ENCODE peak calls at places on chromosomes 11 and 22, in four cellular contexts. W is HCT116, B is K562, G is HepG2. Y is an unnamed sample.

GRCh38 chr11:47786373-47786772 is 19.2 kb upstream of the FNBP4 start:
- DNase-seq in W (no peak), B (no peak), G (no peak), Y (peak)

GRCh38 chr11:62108017-62108750 is 15.6 kb upstream of the INCENP start:
- DNase-seq in W (peak), B (peak), G (peak), Y (peak)

GRCh38 chr11:36750349-36750748 is 152.3 kb upstream of the RAG2 start:
- DNase-seq in W (no peak), B (no peak), G (no peak), Y (no peak)

GRCh38 chr11:47248664-47249377 is at the start of gene ACP2:
- DNase-seq in W (peak), B (peak), G (peak), Y (peak)

GRCh38 chr11:83610996-83611395 is 324.8 kb upstream of the CCDC90B start:
- DNase-seq in W (no peak), B (no peak), G (no peak), Y (no peak)

GRCh38 chr11:23090659-23091058 is 230.4 kb upstream of the CCDC179 start:
- DNase-seq in W (no peak), B (no peak), G (no peak), Y (no peak)

GRCh38 chr22:30210235-30210831 is 36.2 kb downstream of the LIF start:
- DNase-seq in W (peak), B (no peak), G (peak), Y (peak)

GRCh38 chr11:85854212-85854556 is 999 bp upstream of the CCDC83 start:
- DNase-seq in W (no peak), B (no peak), G (no peak), Y (no peak)

GRCh38 chr11:27926981-27927481 is 180.9 kb downstream of the KIF18A start:
- DNase-seq in W (no peak), B (no peak), G (no peak), Y (no peak)

GRCh38 chr22:19405652-19406051 is 25.9 kb downstream of the HIRA start:
- DNase-seq in W (no peak), B (no peak), G (no peak), Y (no peak)

GRCh38 chr11:12287009-12287373 is 90.4 kb upstream of the PARVA start:
- DNase-seq in W (peak), B (no peak), G (peak), Y (peak)

DNA sequence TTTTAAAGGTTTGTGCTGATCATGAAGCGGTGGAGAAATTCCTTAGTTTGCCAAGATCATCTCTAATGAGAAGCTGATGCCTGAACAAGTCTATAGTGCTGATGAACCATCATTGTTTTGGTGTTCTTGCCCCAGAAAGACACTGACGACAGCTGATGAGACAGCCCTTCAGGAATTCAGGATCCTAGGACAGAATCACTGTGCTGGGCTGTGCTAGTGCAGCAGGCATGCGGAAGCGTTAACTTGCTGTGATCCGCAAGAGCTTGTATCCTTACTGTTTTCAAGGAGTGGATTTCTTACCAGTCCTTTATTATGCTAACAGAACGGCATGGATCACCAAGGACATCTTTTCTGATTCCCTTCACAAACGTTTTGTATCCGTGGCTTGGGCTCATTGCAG is 104.1 kb downstream of the TBC1D22A start:
- DNase-seq in W (no peak), B (no peak), G (no peak), Y (no peak)
- TF ChIP-seq ELF1 in W (no peak), B (no peak), G (no peak), Y (peak)

DNA sequence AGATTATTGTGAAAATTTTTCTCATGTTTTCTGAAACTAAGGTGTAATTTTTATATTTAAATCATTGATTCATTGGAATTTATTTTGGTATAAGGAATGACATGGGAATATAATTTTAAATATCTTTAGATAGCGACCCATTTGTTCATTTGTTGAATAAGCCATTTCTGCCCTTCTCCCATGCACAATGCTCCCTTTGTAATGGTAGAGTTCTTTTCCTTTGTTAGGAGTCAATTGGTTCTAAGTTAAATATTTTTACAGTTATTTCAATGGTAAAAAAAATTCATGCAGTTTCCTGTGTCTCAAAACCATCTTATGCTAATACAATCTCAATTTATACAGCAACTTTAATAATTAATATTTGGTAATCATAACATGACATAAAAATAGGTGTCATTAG is 218.8 kb upstream of the C11orf87 start:
- DNase-seq in W (no peak), B (no peak), G (no peak), Y (no peak)
- TF ChIP-seq YY1 in W (no peak), B (no peak), G (no peak), Y (no peak)

GRCh38 chr22:27949421-27949820 is 30.4 kb upstream of the PITPNB start:
- DNase-seq in W (no peak), B (no peak), G (peak), Y (no peak)

GRCh38 chr22:27948569-27948968 is 29.5 kb upstream of the PITPNB start:
- DNase-seq in W (no peak), B (no peak), G (no peak), Y (no peak)

GRCh38 chr22:27947461-27947860 is 28.4 kb upstream of the PITPNB start:
- DNase-seq in W (no peak), B (no peak), G (no peak), Y (no peak)

GRCh38 chr22:27952091-27952490 is 33.0 kb upstream of the PITPNB start:
- DNase-seq in W (no peak), B (no peak), G (no peak), Y (no peak)

GRCh38 chr22:27952779-27953178 is 33.7 kb upstream of the PITPNB start:
- DNase-seq in W (no peak), B (no peak), G (no peak), Y (no peak)
- TF ChIP-seq ELF1 in W (no peak), B (no peak), G (no peak), Y (no peak)

GRCh38 chr11:68040957-68041591 is 2.2 kb downstream of the TCIRG1 start:
- DNase-seq in W (no peak), B (no peak), G (no peak), Y (peak)
- TF ChIP-seq YY1 in W (no peak), B (no peak), G (no peak), Y (no peak)

GRCh38 chr22:27723708-27724107 is 77.8 kb downstream of the MN1 start:
- DNase-seq in W (no peak), B (peak), G (no peak), Y (no peak)
- TF ChIP-seq ELF1 in W (no peak), B (no peak), G (no peak), Y (no peak)

DNA sequence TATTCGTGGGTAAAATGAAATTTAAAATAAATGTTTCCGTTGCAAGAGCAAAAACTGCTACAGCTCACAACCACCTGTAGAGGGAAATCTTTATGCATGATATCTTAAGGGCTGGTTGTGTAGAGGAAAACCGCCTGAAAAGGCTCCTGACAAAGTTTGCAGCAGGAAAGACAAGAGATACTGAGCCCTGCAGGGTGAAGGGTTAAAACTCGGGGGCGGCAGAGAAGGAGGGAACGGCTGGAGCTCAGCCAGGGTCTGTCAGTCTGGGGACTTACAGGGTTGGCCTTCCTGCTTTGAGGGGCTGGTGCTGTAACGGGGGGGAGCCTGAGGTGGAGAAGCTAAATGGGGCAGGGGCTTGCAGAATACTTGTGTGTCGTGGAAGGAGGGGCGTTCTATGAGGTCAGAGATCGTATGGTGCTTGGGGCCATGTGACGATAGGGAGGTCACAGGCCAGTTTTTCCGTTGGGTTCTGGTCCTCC is 122.9 kb upstream of the HSD17B12 start:
- DNase-seq in W (no peak), B (no peak), G (no peak), Y (no peak)
- TF ChIP-seq YY1 in W (no peak), B (no peak), G (no peak), Y (no peak)

GRCh38 chr11:124760205-124760652 is 1.9 kb downstream of the ESAM start:
- DNase-seq in W (no peak), B (no peak), G (no peak), Y (peak)
- TF ChIP-seq ELF1 in W (no peak), B (no peak), G (no peak), Y (no peak)

DNA sequence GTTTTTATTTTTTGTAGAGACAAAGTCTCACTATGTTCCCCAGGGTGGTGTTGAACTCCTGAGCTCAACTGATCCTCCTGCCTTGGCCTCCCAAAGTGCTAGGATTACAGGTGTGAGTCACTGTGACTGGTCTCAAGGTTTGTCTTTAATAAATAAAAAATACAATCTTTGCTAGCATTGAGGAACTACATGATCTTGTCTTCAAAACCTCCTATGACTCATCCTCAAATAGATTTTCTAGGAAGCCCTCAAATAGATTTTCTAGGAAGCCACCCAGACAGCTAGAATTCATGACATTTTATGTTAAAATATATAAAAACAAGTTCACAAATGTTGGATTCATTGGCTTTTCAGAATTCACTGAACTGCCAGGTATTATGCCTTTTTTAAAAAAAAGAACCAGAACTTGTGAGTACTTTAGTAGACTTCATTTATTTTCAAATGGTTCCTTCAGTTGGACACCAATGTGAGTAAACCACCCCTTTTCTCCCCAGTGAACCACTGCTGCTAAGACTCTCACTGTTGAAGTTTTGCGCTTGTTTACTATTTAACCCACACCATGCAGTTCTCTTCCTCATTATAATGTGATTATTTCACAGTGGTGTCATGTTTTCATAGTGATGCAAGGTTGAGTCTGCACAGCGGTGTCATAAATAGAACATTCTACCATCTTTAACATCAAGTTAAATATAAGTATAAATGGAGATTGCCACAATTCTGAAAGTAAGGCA is 303.9 kb downstream of the CASP12 start:
- DNase-seq in W (no peak), B (no peak), G (no peak), Y (no peak)
- TF ChIP-seq YY1 in W (no peak), B (no peak), G (no peak), Y (no peak)

Y was measured in SK-N-SH.